ENCODE peak calls at places on chromosomes 16 and 17, in nine cellular contexts. One of them, this sample, is unnamed.
A peak's percentile ranks its signal among the peaks of the same experiment; 100 is the strongest.

GRCh38 chr17:45366049-45366448 is 49.2 kb upstream of the MAP3K14 start:
- DNase-seq in CD8-positive, alpha-beta memory T cell: no peak
- DNase-seq in body of pancreas: no peak
- DNase-seq in cardiac muscle cell: no peak
- DNase-seq in mesenchymal stem cell: no peak
- DNase-seq in transverse colon: no peak
- DNase-seq in aorta: no peak
- DNase-seq in heart left ventricle: no peak
- DNase-seq in GM23248: no peak
- DNase-seq in this sample: no peak

GRCh38 chr17:41863074-41863843 is 2.0 kb downstream of the KLHL11 start:
- DNase-seq in body of pancreas: no peak
- DNase-seq in GM23248: no peak
- DNase-seq in mesenchymal stem cell: no peak
- DNase-seq in CD8-positive, alpha-beta memory T cell: no peak
- DNase-seq in aorta: no peak
- DNase-seq in transverse colon: no peak
- DNase-seq in heart left ventricle: no peak
- DNase-seq in cardiac muscle cell: no peak
- DNase-seq in this sample: no peak

GRCh38 chr16:80924372-80924978 is 82.2 kb downstream of the CMC2 start:
- DNase-seq in CD8-positive, alpha-beta memory T cell: peak; percentile 2
- DNase-seq in transverse colon: peak; percentile 58
- DNase-seq in cardiac muscle cell: peak; percentile 78
- DNase-seq in mesenchymal stem cell: peak; percentile 6
- DNase-seq in GM23248: peak; percentile 55
- DNase-seq in heart left ventricle: peak; percentile 68
- DNase-seq in body of pancreas: peak; percentile 42
- DNase-seq in aorta: no peak
- DNase-seq in this sample: peak; percentile 16

GRCh38 chr16:81487301-81487720 is 42.7 kb downstream of the CMIP start:
- DNase-seq in GM23248: peak; percentile 25
- DNase-seq in body of pancreas: no peak
- DNase-seq in heart left ventricle: no peak
- DNase-seq in transverse colon: no peak
- DNase-seq in CD8-positive, alpha-beta memory T cell: no peak
- DNase-seq in mesenchymal stem cell: no peak
- DNase-seq in cardiac muscle cell: peak; percentile 67
- DNase-seq in aorta: no peak
- DNase-seq in this sample: no peak

GRCh38 chr17:2158011-2158410 is 103.1 kb downstream of the HIC1 start:
- DNase-seq in cardiac muscle cell: peak; percentile 98
- DNase-seq in CD8-positive, alpha-beta memory T cell: no peak
- DNase-seq in transverse colon: no peak
- DNase-seq in GM23248: peak; percentile 92
- DNase-seq in heart left ventricle: no peak
- DNase-seq in body of pancreas: no peak
- DNase-seq in aorta: no peak
- DNase-seq in mesenchymal stem cell: peak; percentile 97
- DNase-seq in this sample: peak; percentile 84

GRCh38 chr17:44078412-44078811 is 7.9 kb downstream of the G6PC3 start:
- DNase-seq in mesenchymal stem cell: no peak
- DNase-seq in heart left ventricle: no peak
- DNase-seq in cardiac muscle cell: no peak
- DNase-seq in transverse colon: no peak
- DNase-seq in body of pancreas: no peak
- DNase-seq in CD8-positive, alpha-beta memory T cell: no peak
- DNase-seq in GM23248: no peak
- DNase-seq in aorta: no peak
- DNase-seq in this sample: no peak

GRCh38 chr17:73203788-73204479 is 11.1 kb downstream of the COG1 start:
- DNase-seq in CD8-positive, alpha-beta memory T cell: peak; percentile 11
- DNase-seq in cardiac muscle cell: no peak
- DNase-seq in GM23248: no peak
- DNase-seq in body of pancreas: no peak
- DNase-seq in aorta: no peak
- DNase-seq in heart left ventricle: no peak
- DNase-seq in mesenchymal stem cell: no peak
- DNase-seq in transverse colon: no peak
- DNase-seq in this sample: no peak

GRCh38 chr17:78805301-78805700 is 23.2 kb upstream of the CYTH1 start:
- DNase-seq in heart left ventricle: peak; percentile 61
- DNase-seq in cardiac muscle cell: no peak
- DNase-seq in mesenchymal stem cell: no peak
- DNase-seq in aorta: no peak
- DNase-seq in GM23248: no peak
- DNase-seq in body of pancreas: no peak
- DNase-seq in transverse colon: peak; percentile 32
- DNase-seq in CD8-positive, alpha-beta memory T cell: peak; percentile 57
- DNase-seq in this sample: no peak

GRCh38 chr16:66508261-66508913 is 41.5 kb downstream of the TK2 start:
- DNase-seq in mesenchymal stem cell: no peak
- DNase-seq in GM23248: peak; percentile 45
- DNase-seq in cardiac muscle cell: peak; percentile 34
- DNase-seq in aorta: no peak
- DNase-seq in CD8-positive, alpha-beta memory T cell: no peak
- DNase-seq in body of pancreas: peak; percentile 39
- DNase-seq in transverse colon: no peak
- DNase-seq in heart left ventricle: no peak
- DNase-seq in this sample: peak; percentile 94

GRCh38 chr17:4492762-4493561 is 5.7 kb upstream of the SPNS2 start:
- DNase-seq in CD8-positive, alpha-beta memory T cell: no peak
- DNase-seq in GM23248: peak; percentile 27
- DNase-seq in aorta: no peak
- DNase-seq in transverse colon: peak; percentile 72
- DNase-seq in mesenchymal stem cell: peak; percentile 38
- DNase-seq in heart left ventricle: no peak
- DNase-seq in cardiac muscle cell: peak; percentile 48
- DNase-seq in body of pancreas: no peak
- DNase-seq in this sample: peak; percentile 32

GRCh38 chr16:17331071-17331521 is 139.7 kb downstream of the XYLT1 start:
- DNase-seq in GM23248: peak; percentile 86
- DNase-seq in cardiac muscle cell: no peak
- DNase-seq in body of pancreas: no peak
- DNase-seq in transverse colon: no peak
- DNase-seq in aorta: peak; percentile 85
- DNase-seq in mesenchymal stem cell: no peak
- DNase-seq in heart left ventricle: no peak
- DNase-seq in CD8-positive, alpha-beta memory T cell: no peak
- DNase-seq in this sample: no peak

GRCh38 chr16:11349599-11350276 is 4.5 kb downstream of the RMI2 start:
- DNase-seq in CD8-positive, alpha-beta memory T cell: no peak
- DNase-seq in transverse colon: peak; percentile 49
- DNase-seq in GM23248: peak; percentile 92
- DNase-seq in aorta: peak; percentile 86
- DNase-seq in mesenchymal stem cell: peak; percentile 78
- DNase-seq in body of pancreas: peak; percentile 26
- DNase-seq in cardiac muscle cell: peak; percentile 68
- DNase-seq in heart left ventricle: peak; percentile 65
- DNase-seq in this sample: peak; percentile 88

GRCh38 chr17:35051579-35052239 is 11.8 kb downstream of the RFFL start:
- DNase-seq in mesenchymal stem cell: peak; percentile 84
- DNase-seq in GM23248: peak; percentile 19
- DNase-seq in heart left ventricle: no peak
- DNase-seq in cardiac muscle cell: no peak
- DNase-seq in body of pancreas: no peak
- DNase-seq in CD8-positive, alpha-beta memory T cell: no peak
- DNase-seq in aorta: no peak
- DNase-seq in transverse colon: no peak
- DNase-seq in this sample: no peak

GRCh38 chr17:79035686-79036085 is 11.7 kb downstream of the C1QTNF1 start:
- DNase-seq in body of pancreas: no peak
- DNase-seq in GM23248: no peak
- DNase-seq in cardiac muscle cell: no peak
- DNase-seq in aorta: peak; percentile 22
- DNase-seq in CD8-positive, alpha-beta memory T cell: no peak
- DNase-seq in transverse colon: no peak
- DNase-seq in mesenchymal stem cell: no peak
- DNase-seq in heart left ventricle: no peak
- DNase-seq in this sample: no peak

GRCh38 chr16:64089697-64090096 is 1032.2 kb downstream of the CDH11 start:
- DNase-seq in GM23248: peak; percentile 38
- DNase-seq in body of pancreas: no peak
- DNase-seq in CD8-positive, alpha-beta memory T cell: no peak
- DNase-seq in cardiac muscle cell: peak; percentile 40
- DNase-seq in aorta: no peak
- DNase-seq in transverse colon: no peak
- DNase-seq in mesenchymal stem cell: peak; percentile 29
- DNase-seq in heart left ventricle: no peak
- DNase-seq in this sample: peak; percentile 7

GRCh38 chr17:16923904-16924700 is 47.8 kb downstream of the TNFRSF13B start:
- DNase-seq in heart left ventricle: no peak
- DNase-seq in transverse colon: peak; percentile 3
- DNase-seq in GM23248: no peak
- DNase-seq in cardiac muscle cell: no peak
- DNase-seq in body of pancreas: no peak
- DNase-seq in CD8-positive, alpha-beta memory T cell: no peak
- DNase-seq in mesenchymal stem cell: no peak
- DNase-seq in aorta: peak; percentile 51
- DNase-seq in this sample: no peak

GRCh38 chr17:29825604-29826003 is 104.4 kb downstream of the SSH2 start:
- DNase-seq in CD8-positive, alpha-beta memory T cell: no peak
- DNase-seq in heart left ventricle: no peak
- DNase-seq in aorta: no peak
- DNase-seq in GM23248: no peak
- DNase-seq in cardiac muscle cell: no peak
- DNase-seq in transverse colon: peak; percentile 38
- DNase-seq in mesenchymal stem cell: no peak
- DNase-seq in body of pancreas: no peak
- DNase-seq in this sample: no peak
- H3K27ac ChIP-seq in CD8-positive, alpha-beta memory T cell: no peak overlapping the region
- H3K27ac ChIP-seq in heart left ventricle: no peak overlapping the region
- H3K27ac ChIP-seq in aorta: no peak overlapping the region
- H3K27ac ChIP-seq in GM23248: no peak overlapping the region
- H3K27ac ChIP-seq in cardiac muscle cell: no peak overlapping the region
- H3K27ac ChIP-seq in transverse colon: peak overlapping the region; percentile 75
- H3K27ac ChIP-seq in mesenchymal stem cell: no peak overlapping the region
- H3K27ac ChIP-seq in body of pancreas: no peak overlapping the region
- H3K27ac ChIP-seq in this sample: no peak overlapping the region

GRCh38 chr17:8862213-8863056 is 5.0 kb downstream of the PIK3R6 start:
- DNase-seq in heart left ventricle: no peak
- DNase-seq in GM23248: peak; percentile 12
- DNase-seq in aorta: no peak
- DNase-seq in body of pancreas: no peak
- DNase-seq in cardiac muscle cell: no peak
- DNase-seq in transverse colon: no peak
- DNase-seq in mesenchymal stem cell: no peak
- DNase-seq in CD8-positive, alpha-beta memory T cell: no peak
- DNase-seq in this sample: peak; percentile 73
- H3K27ac ChIP-seq in heart left ventricle: no peak overlapping the region
- H3K27ac ChIP-seq in GM23248: no peak overlapping the region
- H3K27ac ChIP-seq in aorta: no peak overlapping the region
- H3K27ac ChIP-seq in body of pancreas: no peak overlapping the region
- H3K27ac ChIP-seq in cardiac muscle cell: no peak overlapping the region
- H3K27ac ChIP-seq in transverse colon: no peak overlapping the region
- H3K27ac ChIP-seq in mesenchymal stem cell: no peak overlapping the region
- H3K27ac ChIP-seq in CD8-positive, alpha-beta memory T cell: no peak overlapping the region
- H3K27ac ChIP-seq in this sample: peak overlapping the region; percentile 19

GRCh38 chr17:57034807-57035754 is 50.0 kb upstream of the AKAP1 start:
- DNase-seq in heart left ventricle: no peak
- DNase-seq in aorta: no peak
- DNase-seq in GM23248: no peak
- DNase-seq in cardiac muscle cell: no peak
- DNase-seq in body of pancreas: no peak
- DNase-seq in CD8-positive, alpha-beta memory T cell: no peak
- DNase-seq in transverse colon: peak; percentile 42
- DNase-seq in mesenchymal stem cell: no peak
- DNase-seq in this sample: no peak
- H3K27ac ChIP-seq in heart left ventricle: peak overlapping the region; percentile 87
- H3K27ac ChIP-seq in aorta: peak overlapping the region; percentile 40
- H3K27ac ChIP-seq in GM23248: no peak overlapping the region
- H3K27ac ChIP-seq in cardiac muscle cell: no peak overlapping the region
- H3K27ac ChIP-seq in body of pancreas: peak overlapping the region; percentile 68
- H3K27ac ChIP-seq in CD8-positive, alpha-beta memory T cell: no peak overlapping the region
- H3K27ac ChIP-seq in transverse colon: peak overlapping the region; percentile 88
- H3K27ac ChIP-seq in mesenchymal stem cell: no peak overlapping the region
- H3K27ac ChIP-seq in this sample: no peak overlapping the region

DNA sequence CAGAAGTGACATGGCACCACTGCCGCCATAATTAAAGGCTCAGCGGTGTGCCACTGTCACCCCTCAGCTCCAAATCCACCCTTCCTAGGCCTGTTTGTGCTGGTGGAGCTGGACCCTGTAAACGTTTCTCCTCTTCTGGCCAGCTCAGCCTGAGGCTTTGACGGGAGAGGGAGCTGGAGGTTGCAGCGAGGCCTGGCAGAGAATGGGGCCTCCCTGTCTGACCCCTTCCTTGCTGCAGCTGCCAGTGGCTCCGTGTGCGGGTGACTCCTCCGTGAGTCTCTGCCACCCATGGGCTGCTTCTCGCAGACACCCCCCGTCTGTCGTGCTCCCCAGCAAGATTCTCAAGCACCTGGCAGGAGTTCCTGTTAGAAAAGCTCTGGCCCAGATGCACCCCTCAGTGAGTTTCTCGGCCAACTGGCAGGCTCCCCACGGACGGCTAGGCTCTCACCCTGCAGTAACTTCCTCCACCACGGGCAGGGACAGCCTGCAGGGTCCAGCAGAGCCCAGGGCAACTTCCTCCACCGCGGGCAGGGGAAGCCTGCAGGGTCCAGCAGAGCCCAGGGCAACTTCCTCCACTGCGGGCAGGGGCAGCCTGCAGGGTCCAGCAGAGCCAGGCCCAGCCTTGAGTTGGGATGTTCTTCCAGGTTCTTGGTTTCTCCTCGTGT is 4.7 kb upstream of the CHMP6 start:
- DNase-seq in body of pancreas: no peak
- DNase-seq in cardiac muscle cell: no peak
- DNase-seq in transverse colon: no peak
- DNase-seq in mesenchymal stem cell: no peak
- DNase-seq in heart left ventricle: peak; percentile 57
- DNase-seq in GM23248: no peak
- DNase-seq in aorta: no peak
- DNase-seq in CD8-positive, alpha-beta memory T cell: no peak
- DNase-seq in this sample: no peak
- H3K27ac ChIP-seq in body of pancreas: no peak overlapping the region
- H3K27ac ChIP-seq in cardiac muscle cell: no peak overlapping the region
- H3K27ac ChIP-seq in transverse colon: no peak overlapping the region
- H3K27ac ChIP-seq in mesenchymal stem cell: no peak overlapping the region
- H3K27ac ChIP-seq in heart left ventricle: peak overlapping the region; percentile 49
- H3K27ac ChIP-seq in GM23248: no peak overlapping the region
- H3K27ac ChIP-seq in aorta: no peak overlapping the region
- H3K27ac ChIP-seq in CD8-positive, alpha-beta memory T cell: no peak overlapping the region
- H3K27ac ChIP-seq in this sample: no peak overlapping the region

This sample was measured in mammary epithelial cell.